ENCODE peak calls at places on chromosomes 7 and 10, in seven cellular contexts. D, J, E, R, K, N and F are unnamed samples. For H3K9me2, the result is how much of the 10 kb centered on the place peaks cover.

GRCh38 chr7:26202019-26202985 is 757 bp downstream of the CBX3 start:
- DNase-seq in D (peak), E (peak), R (peak), N (no peak), J (peak), K (peak), F (peak)

GRCh38 chr10:129697463-129698247 is 230.6 kb downstream of the MGMT start:
- DNase-seq in N (no peak), R (no peak), D (no peak), J (no peak), E (no peak), K (no peak), F (no peak)

GRCh38 chr7:33628894-33629293 is 276.4 kb upstream of the BMPER start:
- DNase-seq in J (no peak), R (no peak), K (no peak), E (no peak), D (no peak), N (no peak), F (no peak)

GRCh38 chr7:120920588-120920987 is 30.0 kb upstream of the ING3 start:
- DNase-seq in R (no peak), E (no peak), D (no peak), K (peak), N (no peak), J (no peak), F (no peak)

GRCh38 chr7:149558149-149558861 is 60.7 kb upstream of the ZNF746 start:
- DNase-seq in K (no peak), R (no peak), N (no peak), D (peak), E (no peak), J (peak), F (no peak)

GRCh38 chr10:102704915-102705314 is 9.3 kb downstream of the ARL3 start:
- DNase-seq in K (no peak), R (no peak), J (peak), N (no peak), D (no peak), E (no peak), F (no peak)

GRCh38 chr7:50321678-50322077 is 17.2 kb downstream of the IKZF1 start:
- DNase-seq in N (no peak), K (no peak), J (no peak), E (no peak), R (no peak), D (no peak), F (no peak)

GRCh38 chr10:97891497-97892167 is 42.0 kb downstream of the GOLGA7B start:
- DNase-seq in E (peak), R (no peak), N (no peak), D (no peak), K (no peak), J (no peak), F (no peak)

GRCh38 chr10:26887611-26888215 is 27.0 kb upstream of the ABI1 start:
- DNase-seq in D (peak), R (no peak), E (no peak), N (no peak), J (peak), K (no peak), F (no peak)

GRCh38 chr7:116733924-116734591 is 62.1 kb downstream of the MET start:
- DNase-seq in N (no peak), D (no peak), J (no peak), E (no peak), K (no peak), R (no peak), F (peak)

GRCh38 chr7:28807396-28807994 is 150.6 kb downstream of the TRIL start:
- DNase-seq in D (peak), N (no peak), R (no peak), E (no peak), K (no peak), J (no peak), F (no peak)

GRCh38 chr7:47518827-47519226 is 63.1 kb downstream of the TNS3 start:
- DNase-seq in D (peak), N (no peak), E (peak), R (no peak), J (peak), K (no peak), F (no peak)

GRCh38 chr7:40815512-40815911 is 680.7 kb downstream of the SUGCT start:
- DNase-seq in J (peak), N (no peak), K (no peak), R (no peak), E (no peak), D (peak), F (no peak)

GRCh38 chr10:17001961-17002749 is 127.5 kb downstream of the CUBN start:
- DNase-seq in D (no peak), E (no peak), N (no peak), J (peak), R (no peak), K (no peak), F (no peak)

GRCh38 chr10:4509405-4509804 is 316.6 kb upstream of the AKR1E2 start:
- DNase-seq in J (no peak), D (no peak), N (no peak), R (no peak), K (no peak), E (no peak), F (no peak)

GRCh38 chr7:112898432-112899290 is 108.5 kb upstream of the TMEM168 start:
- DNase-seq in D (peak), E (peak), K (peak), J (peak), R (peak), N (peak), F (peak)

GRCh38 chr7:80629023-80629422 is 9.4 kb upstream of the CD36 start:
- DNase-seq in R (no peak), N (no peak), D (no peak), J (no peak), E (no peak), K (no peak), F (no peak)

GRCh38 chr7:75711634-75712494 is 26.9 kb downstream of the HIP1 start:
- DNase-seq in E (no peak), J (peak), R (peak), K (no peak), D (no peak), N (no peak), F (no peak)

GRCh38 chr10:73576890-73577591 is 14.1 kb downstream of the USP54 start:
- DNase-seq in D (no peak), E (no peak), J (peak), K (no peak), N (no peak), R (no peak), F (no peak)

GRCh38 chr7:54709283-54709682 is 49.7 kb downstream of the SEC61G start:
- DNase-seq in R (no peak), E (no peak), N (no peak), J (no peak), K (no peak), D (no peak), F (no peak)

GRCh38 chr7:54711900-54712595 is 47.0 kb downstream of the SEC61G start:
- DNase-seq in E (no peak), J (no peak), N (no peak), K (no peak), R (no peak), D (no peak), F (no peak)

DNA sequence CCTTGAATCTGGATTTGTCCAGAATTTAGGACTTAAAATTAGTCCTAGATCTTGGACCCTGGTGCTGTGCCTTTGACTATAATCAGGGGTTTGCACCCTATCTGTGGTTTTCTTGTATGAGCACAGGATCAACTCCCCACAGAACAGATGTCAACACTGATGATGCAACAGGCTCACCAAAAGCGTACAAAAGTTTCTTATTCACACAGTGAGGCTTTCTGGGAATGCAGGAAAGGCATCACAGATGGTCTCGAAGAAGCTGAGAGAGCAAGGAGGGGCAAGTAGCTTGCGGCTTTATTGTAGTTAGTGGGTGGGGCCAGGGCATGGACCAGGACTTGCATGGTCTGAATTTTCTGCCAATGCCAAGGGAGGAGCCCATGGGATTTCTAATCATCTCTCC is 46.2 kb downstream of the SEC61G start:
- DNase-seq in E (no peak), R (no peak), D (no peak), J (no peak), N (no peak), K (no peak), F (no peak)
- H3K9me2 ChIP-seq in E (under half), R (under half), D (under half), J (under half), N (under half), K (under half), F (under half)

GRCh38 chr7:132207782-132208181 is 368.5 kb downstream of the PLXNA4 start:
- DNase-seq in E (no peak), D (no peak), N (peak), K (no peak), J (no peak), R (no peak), F (no peak)

GRCh38 chr7:132214452-132214851 is 361.8 kb downstream of the PLXNA4 start:
- DNase-seq in K (no peak), D (no peak), N (no peak), J (no peak), R (no peak), E (no peak), F (no peak)

GRCh38 chr7:132213583-132213982 is 362.7 kb downstream of the PLXNA4 start:
- DNase-seq in D (no peak), J (no peak), E (no peak), K (no peak), N (no peak), R (no peak), F (no peak)

GRCh38 chr7:132210821-132211220 is 365.4 kb downstream of the PLXNA4 start:
- DNase-seq in K (no peak), E (no peak), R (no peak), D (no peak), J (no peak), N (no peak), F (no peak)

DNA sequence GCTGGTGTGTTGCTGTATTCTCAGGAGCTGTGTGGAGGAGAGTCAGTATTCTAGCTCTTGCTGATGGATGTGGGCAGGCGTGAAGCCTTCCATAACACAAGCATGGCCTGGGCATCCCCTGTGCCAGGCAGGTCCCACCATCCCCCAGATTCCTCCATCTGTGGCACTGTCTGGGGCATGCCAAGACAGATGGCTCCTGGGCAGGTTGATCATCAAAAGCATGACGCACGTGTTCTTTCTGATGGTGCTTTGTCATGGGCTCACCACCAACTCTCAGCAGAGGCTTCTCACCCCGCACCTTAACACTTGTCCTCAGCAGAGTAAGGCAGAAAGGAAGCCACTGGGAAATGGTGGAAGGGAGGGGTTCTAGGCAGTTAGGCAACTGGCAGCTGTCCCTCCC is 364.3 kb downstream of the PLXNA4 start:
- DNase-seq in N (peak), D (no peak), E (no peak), K (no peak), J (no peak), R (no peak), F (no peak)
- H2AFZ ChIP-seq in N (no peak), D (no peak), E (no peak), K (no peak), J (no peak), R (no peak), F (no peak)

GRCh38 chr10:127374901-127375300 is 174.2 kb upstream of the NPS start:
- DNase-seq in N (no peak), K (no peak), J (no peak), E (no peak), R (no peak), D (no peak), F (no peak)

GRCh38 chr10:127372361-127372760 is 176.0 kb upstream of the INSYN2A start:
- DNase-seq in J (no peak), N (no peak), E (no peak), R (no peak), D (no peak), K (no peak), F (no peak)

GRCh38 chr10:127376071-127376470 is 173.0 kb upstream of the NPS start:
- DNase-seq in J (no peak), R (no peak), D (no peak), N (no peak), K (no peak), E (no peak), F (no peak)

GRCh38 chr10:127374074-127374680 is 174.9 kb upstream of the NPS start:
- DNase-seq in E (no peak), R (no peak), K (no peak), J (no peak), D (no peak), N (no peak), F (no peak)

GRCh38 chr10:127375423-127375822 is 173.7 kb upstream of the NPS start:
- DNase-seq in J (no peak), N (no peak), E (no peak), D (no peak), R (no peak), K (no peak), F (no peak)
- H3K27ac ChIP-seq in J (no peak), N (no peak), E (no peak), D (no peak), R (no peak), K (no peak), F (no peak)

GRCh38 chr7:131899271-131900030 is 343.0 kb upstream of the PODXL start:
- DNase-seq in D (no peak), J (peak), E (no peak), R (no peak), N (no peak), K (no peak), F (no peak)

GRCh38 chr7:131897016-131897789 is 340.8 kb upstream of the PODXL start:
- DNase-seq in E (no peak), R (no peak), N (no peak), J (peak), K (peak), D (peak), F (no peak)

GRCh38 chr7:131896189-131896855 is 339.9 kb upstream of the PODXL start:
- DNase-seq in J (no peak), D (no peak), K (no peak), E (no peak), N (no peak), R (no peak), F (no peak)

GRCh38 chr7:131897790-131898165 is 341.4 kb upstream of the PODXL start:
- DNase-seq in J (no peak), R (no peak), K (no peak), E (no peak), D (no peak), N (no peak), F (no peak)

DNA sequence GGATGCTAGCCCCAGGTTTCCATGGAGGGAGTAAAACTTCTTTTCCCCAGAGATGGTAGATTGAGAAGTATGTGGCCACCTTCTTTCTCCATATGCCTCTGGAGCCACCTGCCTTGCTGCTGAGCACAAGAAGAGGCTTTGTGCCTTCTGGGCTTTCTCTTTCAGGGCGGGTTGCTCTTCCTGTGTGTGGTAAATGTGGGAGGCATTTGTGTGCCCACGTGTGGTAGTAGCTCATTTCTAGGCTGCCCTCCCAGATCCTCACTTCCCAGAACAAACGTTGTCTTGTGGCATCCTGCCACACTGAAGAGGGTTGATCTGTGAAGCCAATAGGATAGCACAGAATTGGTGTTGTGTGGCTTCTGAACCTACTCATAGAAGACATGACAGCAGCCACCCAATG is 342.0 kb upstream of the PODXL start:
- DNase-seq in K (no peak), D (peak), N (no peak), E (no peak), J (peak), R (no peak), F (no peak)
- H3K9me2 ChIP-seq in K (under half), D (under half), N (under half), E (under half), J (under half), R (under half), F (under half)

GRCh38 chr7:20532841-20533240 is 82.6 kb upstream of the ABCB5 start:
- DNase-seq in R (no peak), K (no peak), E (no peak), J (peak), D (peak), N (no peak), F (no peak)
- H2AFZ ChIP-seq in R (no peak), K (no peak), E (no peak), J (no peak), D (peak), N (peak), F (no peak)

DNA sequence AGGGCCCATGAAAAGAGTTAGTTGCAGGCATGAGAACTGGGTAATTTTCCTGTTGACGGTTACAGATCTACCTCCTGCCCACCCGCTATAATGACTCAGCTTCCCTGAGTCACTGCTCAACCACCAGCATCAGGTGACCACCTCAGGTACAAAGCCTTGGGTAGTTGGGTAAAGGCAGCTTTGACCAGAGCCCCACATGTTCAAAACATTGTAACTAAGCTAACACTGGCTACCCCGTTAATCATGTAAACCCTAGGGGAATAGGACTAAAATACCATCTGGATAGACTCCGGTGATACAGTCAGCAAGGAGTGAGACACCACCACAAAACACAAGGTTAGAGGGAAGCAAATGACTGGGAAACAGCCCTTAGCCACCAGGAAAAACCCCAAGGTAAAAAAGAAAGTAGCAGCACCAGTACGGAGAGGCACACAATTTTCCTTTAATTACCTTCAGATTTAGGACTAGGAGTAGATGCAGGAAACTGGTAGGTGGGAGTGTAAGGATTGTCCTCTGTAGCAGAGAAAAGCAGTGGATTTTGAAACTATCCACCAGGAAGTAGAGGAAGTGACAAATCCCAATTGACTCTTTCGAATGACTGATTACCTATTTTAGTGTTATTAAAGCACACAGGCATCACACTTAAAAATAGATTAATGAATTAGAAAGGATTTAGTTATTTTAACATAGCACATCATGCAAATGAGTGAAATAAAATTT is 103.5 kb upstream of the PDLIM1 start:
- DNase-seq in K (no peak), N (peak), J (peak), D (peak), E (no peak), R (no peak), F (no peak)
- H3K27ac ChIP-seq in K (no peak), N (peak), J (no peak), D (peak), E (no peak), R (no peak), F (no peak)

GRCh38 chr10:9305018-9305655 is 1250.6 kb downstream of the GATA3 start:
- DNase-seq in E (peak), R (peak), N (peak), D (peak), J (peak), K (no peak), F (peak)

GRCh38 chr10:9299966-9300365 is 1245.5 kb downstream of the GATA3 start:
- DNase-seq in K (no peak), N (no peak), R (no peak), D (no peak), J (no peak), E (no peak), F (no peak)

GRCh38 chr10:9301148-9301547 is 1246.7 kb downstream of the GATA3 start:
- DNase-seq in K (no peak), J (peak), D (peak), R (no peak), E (no peak), N (no peak), F (no peak)

GRCh38 chr10:9301554-9301953 is 1247.1 kb downstream of the GATA3 start:
- DNase-seq in J (no peak), D (no peak), K (no peak), R (no peak), N (peak), E (no peak), F (no peak)

GRCh38 chr10:9302142-9302746 is 1247.8 kb downstream of the GATA3 start:
- DNase-seq in D (peak), K (no peak), R (peak), N (peak), E (peak), J (peak), F (peak)
- H3K9me2 ChIP-seq in D (under half), K (under half), R (under half), N (under half), E (under half), J (under half), F (under half)